ENCODE peak calls at places on chromosomes 5 and 9, in seven cellular contexts. K, U, V, H, O, A and D are unnamed samples.

GRCh38 chr5:78959767-78960166 is 25.3 kb downstream of the ARSB start:
- DNase-seq in K (no peak), U (no peak), V (no peak), H (no peak), O (no peak), A (no peak), D (no peak)

GRCh38 chr5:16483361-16483760 is 17.8 kb upstream of the ZNF622 start:
- DNase-seq in K (no peak), U (no peak), V (no peak), H (no peak), O (no peak), A (no peak), D (no peak)

GRCh38 chr9:109244179-109245132 is 76.4 kb downstream of the EPB41L4B start:
- DNase-seq in K (peak), U (peak), V (peak), H (peak), O (peak), A (peak), D (peak)

GRCh38 chr5:140398379-140398811 is 3.2 kb upstream of the ANKHD1 start:
- DNase-seq in K (no peak), U (no peak), V (no peak), H (no peak), O (no peak), A (no peak), D (peak)

GRCh38 chr5:16894236-16895057 is 41.6 kb downstream of the MYO10 start:
- DNase-seq in K (no peak), U (peak), V (no peak), H (peak), O (peak), A (peak), D (peak)

GRCh38 chr9:93035821-93036351 is 22.6 kb upstream of the SUSD3 start:
- DNase-seq in K (no peak), U (no peak), V (no peak), H (no peak), O (no peak), A (no peak), D (no peak)

GRCh38 chr5:16431482-16431881 is 34.1 kb downstream of the ZNF622 start:
- DNase-seq in K (no peak), U (no peak), V (no peak), H (peak), O (no peak), A (no peak), D (no peak)

GRCh38 chr9:114034663-114035062 is 43.4 kb downstream of the AMBP start:
- DNase-seq in K (no peak), U (no peak), V (peak), H (no peak), O (no peak), A (no peak), D (no peak)

GRCh38 chr5:54887663-54888062 is 97.7 kb downstream of the ESM1 start:
- DNase-seq in K (no peak), U (no peak), V (no peak), H (no peak), O (no peak), A (no peak), D (no peak)

GRCh38 chr9:99137225-99137624 is 32.3 kb downstream of the TGFBR1 start:
- DNase-seq in K (no peak), U (no peak), V (no peak), H (no peak), O (no peak), A (no peak), D (no peak)

GRCh38 chr9:19946446-19947109 is 157.7 kb upstream of the SLC24A2 start:
- DNase-seq in K (no peak), U (no peak), V (no peak), H (peak), O (peak), A (peak), D (peak)

GRCh38 chr9:21989440-21990189 is 4.6 kb downstream of the CDKN2A start:
- DNase-seq in K (no peak), U (no peak), V (no peak), H (no peak), O (no peak), A (no peak), D (no peak)

GRCh38 chr5:134784241-134784920 is 25.8 kb downstream of the DDX46 start:
- DNase-seq in K (no peak), U (no peak), V (no peak), H (peak), O (no peak), A (no peak), D (peak)

GRCh38 chr5:9209846-9210547 is 335.9 kb downstream of the SEMA5A start:
- DNase-seq in K (no peak), U (no peak), V (no peak), H (no peak), O (no peak), A (no peak), D (peak)

GRCh38 chr5:21238786-21239185 is 1250.8 kb upstream of the CDH18 start:
- DNase-seq in K (no peak), U (no peak), V (no peak), H (peak), O (no peak), A (peak), D (no peak)

GRCh38 chr5:132417010-132417439 is 47.5 kb downstream of the SLC22A5 start:
- DNase-seq in K (peak), U (no peak), V (no peak), H (no peak), O (peak), A (no peak), D (peak)

GRCh38 chr9:108396193-108396592 is 459.6 kb downstream of the ACTL7B start:
- DNase-seq in K (no peak), U (no peak), V (no peak), H (no peak), O (no peak), A (no peak), D (no peak)

GRCh38 chr9:136903041-136903554 is 16.8 kb downstream of the TRAF2 start:
- DNase-seq in K (no peak), U (peak), V (peak), H (no peak), O (no peak), A (no peak), D (peak)

GRCh38 chr5:56176155-56176798 is 56.9 kb downstream of the ANKRD55 start:
- DNase-seq in K (peak), U (no peak), V (no peak), H (no peak), O (peak), A (no peak), D (peak)

GRCh38 chr5:24742334-24742733 is 97.6 kb upstream of the CDH10 start:
- DNase-seq in K (no peak), U (no peak), V (no peak), H (no peak), O (no peak), A (peak), D (no peak)

GRCh38 chr5:38323645-38324295 is 65.4 kb downstream of the EGFLAM start:
- DNase-seq in K (peak), U (no peak), V (no peak), H (no peak), O (peak), A (peak), D (peak)

GRCh38 chr5:143019157-143019556 is 249.0 kb downstream of the ARHGAP26 start:
- DNase-seq in K (no peak), U (no peak), V (no peak), H (no peak), O (no peak), A (no peak), D (no peak)

GRCh38 chr9:112265391-112265790 is 68.0 kb downstream of the PTBP3 start:
- DNase-seq in K (no peak), U (no peak), V (no peak), H (no peak), O (no peak), A (no peak), D (no peak)

GRCh38 chr9:38208206-38208901 is 139.3 kb upstream of the SHB start:
- DNase-seq in K (no peak), U (no peak), V (no peak), H (no peak), O (no peak), A (no peak), D (no peak)

GRCh38 chr5:1546556-1546955 is 22.8 kb upstream of the LPCAT1 start:
- DNase-seq in K (no peak), U (no peak), V (peak), H (no peak), O (no peak), A (no peak), D (no peak)

GRCh38 chr9:948497-948896 is 28.0 kb upstream of the DMRT3 start:
- DNase-seq in K (no peak), U (no peak), V (no peak), H (no peak), O (no peak), A (no peak), D (no peak)

GRCh38 chr9:106701611-106702010 is 161.4 kb upstream of the ZNF462 start:
- DNase-seq in K (no peak), U (no peak), V (no peak), H (no peak), O (no peak), A (no peak), D (no peak)

GRCh38 chr9:27194401-27195091 is 85.5 kb downstream of the TEK start:
- DNase-seq in K (no peak), U (no peak), V (no peak), H (no peak), O (peak), A (peak), D (peak)

GRCh38 chr9:135343733-135344522 is 135.7 kb upstream of the PPP1R26 start:
- DNase-seq in K (peak), U (peak), V (no peak), H (peak), O (peak), A (peak), D (peak)

GRCh38 chr9:19768798-19769197 is 20.0 kb downstream of the SLC24A2 start:
- DNase-seq in K (no peak), U (no peak), V (no peak), H (no peak), O (no peak), A (no peak), D (no peak)

GRCh38 chr9:130766031-130766903 is 68.8 kb upstream of the ABL1 start:
- DNase-seq in K (peak), U (no peak), V (no peak), H (no peak), O (no peak), A (peak), D (no peak)

GRCh38 chr9:37914701-37915358 is 10.9 kb upstream of the SLC25A51 start:
- DNase-seq in K (no peak), U (no peak), V (peak), H (no peak), O (no peak), A (no peak), D (no peak)

GRCh38 chr5:99675974-99676373 is 747.2 kb upstream of the CHD1 start:
- DNase-seq in K (no peak), U (no peak), V (no peak), H (no peak), O (no peak), A (no peak), D (no peak)

GRCh38 chr9:120257483-120257882 is 322.5 kb downstream of the CDK5RAP2 start:
- DNase-seq in K (no peak), U (no peak), V (no peak), H (peak), O (no peak), A (peak), D (peak)

GRCh38 chr5:102760815-102761214 is 5.7 kb downstream of the PAM start:
- DNase-seq in K (no peak), U (no peak), V (no peak), H (no peak), O (peak), A (peak), D (peak)

GRCh38 chr9:123507992-123508391 is 152.0 kb downstream of the CRB2 start:
- DNase-seq in K (no peak), U (no peak), V (no peak), H (peak), O (peak), A (no peak), D (peak)

GRCh38 chr5:50699737-50700136 is 33.3 kb downstream of the PARP8 start:
- DNase-seq in K (no peak), U (no peak), V (no peak), H (no peak), O (no peak), A (no peak), D (peak)

GRCh38 chr5:470961-471749 is 28.2 kb downstream of the EXOC3 start:
- DNase-seq in K (peak), U (no peak), V (peak), H (no peak), O (no peak), A (no peak), D (peak)
- H3K4me3 ChIP-seq in K (peak), U (no peak), V (no peak), H (peak), O (peak), A (no peak), D (peak)

GRCh38 chr5:113081091-113081490 is 104.5 kb downstream of the DCP2 start:
- DNase-seq in K (no peak), U (no peak), V (no peak), H (no peak), O (no peak), A (no peak), D (no peak)

GRCh38 chr5:113082547-113082905 is 105.9 kb downstream of the DCP2 start:
- DNase-seq in K (no peak), U (no peak), V (no peak), H (no peak), O (no peak), A (no peak), D (no peak)

GRCh38 chr5:113085084-113085414 is 108.5 kb downstream of the DCP2 start:
- DNase-seq in K (no peak), U (no peak), V (no peak), H (no peak), O (no peak), A (no peak), D (no peak)

GRCh38 chr5:113081881-113082546 is 105.4 kb downstream of the DCP2 start:
- DNase-seq in K (no peak), U (no peak), V (no peak), H (no peak), O (peak), A (peak), D (peak)

GRCh38 chr5:113084402-113085083 is 107.9 kb downstream of the DCP2 start:
- DNase-seq in K (no peak), U (no peak), V (no peak), H (peak), O (no peak), A (no peak), D (no peak)
- TF ChIP-seq CTCF in K (no peak), U (no peak), V (no peak), H (no peak), O (no peak), A (no peak), D (no peak)

GRCh38 chr5:34534237-34535108 is 121.7 kb upstream of the RAI14 start:
- DNase-seq in K (no peak), U (no peak), V (no peak), H (no peak), O (peak), A (peak), D (peak)
- H3K4me3 ChIP-seq in K (no peak), U (no peak), V (no peak), H (no peak), O (no peak), A (no peak), D (no peak)

GRCh38 chr9:88179080-88179521 is 40.8 kb upstream of the SPATA31C2 start:
- DNase-seq in K (no peak), U (no peak), V (no peak), H (no peak), O (no peak), A (no peak), D (no peak)

GRCh38 chr9:88173378-88173999 is 35.2 kb upstream of the SPATA31C2 start:
- DNase-seq in K (no peak), U (no peak), V (peak), H (peak), O (peak), A (peak), D (peak)

GRCh38 chr9:88169700-88170099 is 31.4 kb upstream of the SPATA31C2 start:
- DNase-seq in K (no peak), U (no peak), V (no peak), H (no peak), O (no peak), A (no peak), D (no peak)

GRCh38 chr9:88177343-88177742 is 39.1 kb upstream of the SPATA31C2 start:
- DNase-seq in K (no peak), U (no peak), V (no peak), H (no peak), O (no peak), A (no peak), D (no peak)

GRCh38 chr9:88174324-88174723 is 36.0 kb upstream of the SPATA31C2 start:
- DNase-seq in K (no peak), U (no peak), V (no peak), H (peak), O (no peak), A (no peak), D (no peak)
- TF ChIP-seq CTCF in K (no peak), U (no peak), V (no peak), H (peak), O (no peak), A (no peak), D (no peak)